ENCODE peak calls at places on chromosome 9, in nine cellular contexts. F is fibroblast of lung; J is activated CD8-positive, alpha-beta T cell treated with anti-CD3 and anti-CD28 coated beads for 36 hours; X is coronary artery; A is left ventricle myocardium inferior; N is MM.1S; E is choroid plexus epithelial cell; S is upper lobe of right lung; I is CD4-positive, alpha-beta T cell. M is an unnamed sample.

GRCh38 chr9:34992376-34992951 is 2.9 kb downstream of the DNAJB5 start:
- DNase-seq in F (peak), J (peak), X (peak), A (peak), N (no peak), E (peak), S (no peak), I (no peak), M (no peak)

GRCh38 chr9:76230961-76231360 is 163.3 kb downstream of the RFK start:
- DNase-seq in F (no peak), J (no peak), X (no peak), A (no peak), N (no peak), E (no peak), S (no peak), I (no peak), M (no peak)

GRCh38 chr9:121648172-121648571 is 3.3 kb upstream of the DAB2IP start:
- DNase-seq in F (no peak), J (no peak), X (no peak), A (no peak), N (no peak), E (no peak), S (no peak), I (no peak), M (no peak)

GRCh38 chr9:93261735-93262523 is 78.0 kb downstream of the WNK2 start:
- DNase-seq in F (no peak), J (no peak), X (no peak), A (no peak), N (no peak), E (no peak), S (peak), I (no peak), M (no peak)

GRCh38 chr9:76638001-76638400 is 126.2 kb upstream of the PCA3 start:
- DNase-seq in F (peak), J (no peak), X (no peak), A (no peak), N (no peak), E (no peak), S (no peak), I (no peak), M (no peak)

GRCh38 chr9:137691648-137692357 is 73.0 kb downstream of the EHMT1 start:
- DNase-seq in F (no peak), J (no peak), X (no peak), A (peak), N (no peak), E (no peak), S (peak), I (no peak), M (no peak)

GRCh38 chr9:4714266-4715016 is 26.6 kb downstream of the AK3 start:
- DNase-seq in F (peak), J (no peak), X (no peak), A (no peak), N (peak), E (no peak), S (no peak), I (no peak), M (no peak)

GRCh38 chr9:105286098-105286497 is 41.6 kb downstream of the SLC44A1 start:
- DNase-seq in F (peak), J (no peak), X (no peak), A (no peak), N (no peak), E (peak), S (no peak), I (no peak), M (no peak)

GRCh38 chr9:18989097-18989496 is 43.9 kb downstream of the SAXO1 start:
- DNase-seq in F (no peak), J (no peak), X (no peak), A (no peak), N (no peak), E (no peak), S (no peak), I (no peak), M (no peak)

GRCh38 chr9:99971410-99971809 is 65.0 kb downstream of the STX17 start:
- DNase-seq in F (no peak), J (no peak), X (no peak), A (no peak), N (no peak), E (no peak), S (no peak), I (no peak), M (no peak)

GRCh38 chr9:126506361-126507317 is 107.1 kb upstream of the LMX1B start:
- DNase-seq in F (no peak), J (no peak), X (no peak), A (no peak), N (no peak), E (no peak), S (peak), I (no peak), M (no peak)

GRCh38 chr9:123353984-123354591 is 1.9 kb upstream of the CRB2 start:
- DNase-seq in F (peak), J (peak), X (no peak), A (peak), N (peak), E (peak), S (peak), I (peak), M (peak)

GRCh38 chr9:34612788-34613390 is 992 bp upstream of the RPP25L start:
- DNase-seq in F (peak), J (peak), X (no peak), A (peak), N (peak), E (peak), S (peak), I (peak), M (peak)

GRCh38 chr9:113992994-113993393 is 85.1 kb downstream of the AMBP start:
- DNase-seq in F (no peak), J (no peak), X (no peak), A (no peak), N (no peak), E (no peak), S (no peak), I (no peak), M (no peak)

GRCh38 chr9:130765135-130766030 is 69.7 kb upstream of the ABL1 start:
- DNase-seq in F (peak), J (peak), X (no peak), A (no peak), N (no peak), E (no peak), S (no peak), I (no peak), M (peak)

GRCh38 chr9:78004478-78005229 is 27.0 kb downstream of the GNAQ start:
- DNase-seq in F (no peak), J (no peak), X (no peak), A (no peak), N (no peak), E (peak), S (no peak), I (no peak), M (no peak)

GRCh38 chr9:137975527-137975913 is 97.9 kb downstream of the CACNA1B start:
- DNase-seq in F (no peak), J (no peak), X (no peak), A (no peak), N (no peak), E (no peak), S (peak), I (no peak), M (no peak)

GRCh38 chr9:3045153-3045552 is 201.3 kb upstream of the PUM3 start:
- DNase-seq in F (no peak), J (no peak), X (no peak), A (no peak), N (no peak), E (no peak), S (no peak), I (no peak), M (no peak)

GRCh38 chr9:1198085-1198484 is 147.9 kb downstream of the DMRT2 start:
- DNase-seq in F (peak), J (no peak), X (no peak), A (no peak), N (no peak), E (no peak), S (no peak), I (no peak), M (no peak)

GRCh38 chr9:129140397-129141065 is 29.3 kb downstream of the PTPA start:
- DNase-seq in F (peak), J (peak), X (peak), A (peak), N (peak), E (peak), S (peak), I (no peak), M (no peak)

GRCh38 chr9:101487443-101487855 is 46.2 kb upstream of the RNF20 start:
- DNase-seq in F (no peak), J (no peak), X (no peak), A (no peak), N (no peak), E (no peak), S (no peak), I (no peak), M (no peak)

GRCh38 chr9:95772320-95773060 is 103.0 kb upstream of the ERCC6L2 start:
- DNase-seq in F (peak), J (peak), X (no peak), A (no peak), N (no peak), E (peak), S (no peak), I (no peak), M (no peak)

GRCh38 chr9:111442360-111443027 is 41.7 kb downstream of the ECPAS start:
- DNase-seq in F (no peak), J (no peak), X (no peak), A (no peak), N (no peak), E (no peak), S (no peak), I (no peak), M (no peak)
- TF ChIP-seq CTCF in F (no peak), J (no peak), X (no peak), A (no peak), N (no peak), E (no peak), S (no peak), I (no peak), M (no peak)

DNA sequence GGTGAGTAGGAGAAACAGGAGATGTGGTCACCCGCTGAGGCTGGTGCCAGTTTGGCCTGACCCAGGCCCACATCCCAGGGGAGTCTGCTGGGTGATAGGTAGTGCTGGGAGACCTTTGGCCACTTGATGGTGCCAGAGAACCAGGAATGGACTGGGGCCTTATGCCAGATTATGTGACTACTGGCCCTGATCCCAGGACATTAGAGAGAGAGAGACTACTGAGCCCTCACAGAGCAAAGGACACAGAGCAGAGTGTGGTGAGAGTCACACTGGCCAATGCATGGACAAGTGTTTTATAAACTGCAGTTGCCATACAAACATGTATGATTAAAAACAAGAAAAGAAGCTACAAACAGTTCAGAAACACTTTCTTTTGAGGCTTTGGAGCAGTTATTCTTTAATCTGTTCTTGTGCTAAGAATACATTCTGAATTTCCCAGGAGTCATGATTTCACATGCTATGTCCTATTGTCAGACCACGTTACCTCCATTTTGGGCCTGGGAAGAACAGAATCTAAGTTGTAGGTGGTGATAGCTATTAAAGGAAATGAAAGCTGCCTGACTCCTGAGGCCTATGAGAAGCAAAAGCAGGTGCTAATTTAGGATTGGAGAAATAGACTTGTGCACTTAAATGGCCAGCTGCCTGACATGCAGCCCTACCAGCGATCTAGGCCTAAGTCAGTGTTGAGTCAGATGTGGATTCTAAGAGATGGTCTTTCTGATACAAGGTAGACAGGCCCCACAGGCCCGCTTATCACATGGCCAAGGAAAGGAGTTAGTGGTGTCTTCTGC is 32.6 kb upstream of the TMOD1 start:
- DNase-seq in F (peak), J (peak), X (peak), A (peak), N (peak), E (peak), S (peak), I (peak), M (peak)
- TF ChIP-seq CTCF in F (peak), J (peak), X (peak), A (peak), N (peak), E (peak), S (peak), I (no peak), M (peak)

DNA sequence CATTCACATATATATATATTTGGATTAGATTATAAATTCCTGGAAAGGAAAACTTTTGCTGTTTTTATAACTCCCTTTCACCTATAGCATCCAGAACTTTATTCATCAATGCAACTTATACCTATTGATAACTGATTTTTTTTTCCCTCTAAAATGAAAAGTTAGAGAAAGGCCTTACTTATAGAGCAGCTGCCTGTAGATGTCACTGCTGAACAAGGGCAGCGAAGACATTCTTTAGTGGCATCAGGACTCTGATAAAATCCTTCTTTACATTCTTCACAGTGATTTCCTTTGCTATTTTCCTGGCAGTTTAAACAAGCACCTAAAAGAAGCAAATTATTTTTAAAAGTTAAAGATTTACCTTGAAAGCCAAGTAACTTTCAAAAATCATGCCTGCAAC is 32.3 kb upstream of the CDK5RAP2 start:
- DNase-seq in F (no peak), J (no peak), X (no peak), A (no peak), N (no peak), E (peak), S (no peak), I (no peak), M (no peak)
- TF ChIP-seq CTCF in F (no peak), J (no peak), X (no peak), A (no peak), N (peak), E (peak), S (no peak), I (no peak), M (peak)

DNA sequence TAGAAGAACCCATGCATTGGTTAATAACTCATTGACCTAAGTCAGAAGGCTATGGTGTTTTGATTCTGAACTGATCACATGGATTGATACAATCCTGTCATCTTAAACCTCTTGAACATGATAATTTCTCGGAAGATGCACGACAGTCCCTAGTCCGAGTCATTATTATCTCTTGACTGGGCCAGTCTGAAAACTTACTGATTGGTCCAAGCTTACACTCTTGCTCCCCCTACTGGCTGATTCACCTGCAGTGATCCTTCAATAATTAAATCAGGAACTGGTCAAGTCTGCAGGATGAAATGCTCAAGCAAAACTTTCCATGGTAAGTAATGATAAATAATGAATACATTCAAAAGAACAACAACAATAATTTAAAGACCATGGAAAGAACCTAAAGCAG is 79.5 kb downstream of the BRINP1 start:
- DNase-seq in F (peak), J (peak), X (no peak), A (no peak), N (peak), E (peak), S (no peak), I (no peak), M (peak)
- TF ChIP-seq CTCF in F (peak), J (peak), X (peak), A (peak), N (peak), E (peak), S (peak), I (no peak), M (peak)

GRCh38 chr9:131872702-131873101 is 132.8 kb upstream of the RAPGEF1 start:
- DNase-seq in F (no peak), J (no peak), X (no peak), A (no peak), N (no peak), E (no peak), S (peak), I (no peak), M (no peak)

GRCh38 chr9:131873361-131873760 is 133.5 kb upstream of the RAPGEF1 start:
- DNase-seq in F (no peak), J (no peak), X (no peak), A (no peak), N (no peak), E (no peak), S (peak), I (no peak), M (no peak)

GRCh38 chr9:131873891-131874440 is 134.1 kb upstream of the RAPGEF1 start:
- DNase-seq in F (no peak), J (no peak), X (no peak), A (no peak), N (no peak), E (no peak), S (peak), I (no peak), M (no peak)

GRCh38 chr9:131870156-131870555 is 130.3 kb upstream of the RAPGEF1 start:
- DNase-seq in F (no peak), J (no peak), X (no peak), A (no peak), N (no peak), E (no peak), S (no peak), I (no peak), M (no peak)

DNA sequence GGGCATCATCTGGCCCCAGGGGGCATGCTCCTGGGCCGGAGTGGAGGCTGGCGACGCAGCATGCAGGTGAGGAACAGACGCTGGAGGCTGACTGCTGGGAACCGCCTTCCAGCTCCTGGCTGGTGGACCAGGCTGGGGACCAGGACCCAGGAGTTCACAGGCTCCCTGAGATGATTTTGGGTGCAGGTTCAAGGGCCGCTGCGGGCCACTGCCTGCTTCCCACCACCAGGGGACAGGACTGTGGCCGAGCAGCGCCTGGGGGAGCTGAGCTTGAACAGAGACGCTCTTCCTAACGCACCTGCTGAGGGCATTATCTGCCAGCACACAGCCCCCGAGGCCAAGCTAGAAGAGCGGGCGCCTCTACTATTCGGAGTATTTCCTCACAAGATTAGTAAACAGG is 132.1 kb upstream of the RAPGEF1 start:
- DNase-seq in F (no peak), J (no peak), X (no peak), A (no peak), N (no peak), E (no peak), S (peak), I (no peak), M (no peak)
- TF ChIP-seq CTCF in F (no peak), J (no peak), X (no peak), A (no peak), N (peak), E (peak), S (no peak), I (no peak), M (no peak)

DNA sequence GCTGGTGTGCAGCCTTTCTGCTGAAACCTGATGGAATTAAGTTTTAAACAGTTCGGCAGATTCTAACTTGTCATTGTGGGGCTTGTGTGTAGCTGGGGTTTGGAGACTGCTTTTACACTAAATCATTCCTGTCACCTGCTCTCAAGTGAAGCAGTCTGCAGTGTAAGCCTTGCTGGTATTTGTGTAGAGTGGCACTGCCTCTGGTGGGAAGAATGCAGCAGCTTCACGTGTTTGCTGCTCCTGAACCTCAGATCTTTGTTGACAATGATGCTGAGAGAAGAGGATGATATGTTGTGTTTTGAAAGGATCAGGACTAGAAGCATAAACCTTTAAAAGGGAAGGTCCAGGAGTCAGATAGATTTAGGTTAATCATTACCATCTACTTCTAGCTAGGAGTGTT is 88.1 kb downstream of the KDM4C start:
- DNase-seq in F (peak), J (no peak), X (no peak), A (no peak), N (no peak), E (peak), S (no peak), I (no peak), M (no peak)
- TF ChIP-seq CTCF in F (peak), J (no peak), X (no peak), A (peak), N (peak), E (peak), S (no peak), I (no peak), M (no peak)

M was measured in GM13977.